ENCODE peak calls at places on chromosomes 5 and 9, in four cellular contexts. B, R, X and P are unnamed samples.

GRCh38 chr5:9456435-9457042 is 89.3 kb downstream of the SEMA5A start:
- DNase-seq in B (peak), R (no peak), X (no peak), P (no peak)

GRCh38 chr5:169745441-169746146 is 108.5 kb downstream of the DOCK2 start:
- DNase-seq in B (no peak), R (no peak), X (peak), P (peak)

GRCh38 chr5:155101697-155102096 is 88.1 kb downstream of the KIF4B start:
- DNase-seq in B (no peak), R (no peak), X (no peak), P (no peak)

GRCh38 chr9:1869843-1870242 is 145.3 kb upstream of the SMARCA2 start:
- DNase-seq in B (peak), R (no peak), X (peak), P (peak)

GRCh38 chr5:173056783-173057061 is 570 bp downstream of the CREBRF start:
- DNase-seq in B (no peak), R (peak), X (no peak), P (no peak)

GRCh38 chr5:81755320-81755719 is 4.4 kb upstream of the SSBP2 start:
- DNase-seq in B (no peak), R (peak), X (peak), P (peak)

GRCh38 chr9:14080940-14081621 is 232.9 kb downstream of the NFIB start:
- DNase-seq in B (no peak), R (peak), X (no peak), P (no peak)

GRCh38 chr5:42832060-42832459 is 20.4 kb upstream of the SELENOP start:
- DNase-seq in B (no peak), R (no peak), X (no peak), P (no peak)

GRCh38 chr5:139654875-139655491 is 6.8 kb downstream of the CXXC5 start:
- DNase-seq in B (no peak), R (no peak), X (no peak), P (no peak)

GRCh38 chr5:135543151-135543818 is 7.5 kb upstream of the NEUROG1 start:
- DNase-seq in B (peak), R (no peak), X (no peak), P (no peak)